ENCODE peak calls at places on chromosome 22, in four cellular contexts. L is K562, K is HepG2, D is GM12878. G is an unnamed sample.

GRCh38 chr22:43186272-43187170 is at the start of gene TTLL12:
- DNase-seq in L (peak), K (no peak), D (no peak), G (no peak)

GRCh38 chr22:41847300-41847699 is 14.4 kb downstream of the SREBF2 start:
- DNase-seq in L (no peak), K (no peak), D (no peak), G (no peak)

GRCh38 chr22:31346733-31347250 is 646 bp upstream of the PATZ1 start:
- DNase-seq in L (peak), K (peak), D (no peak), G (no peak)

GRCh38 chr22:41910599-41911291 is 4.1 kb downstream of the SHISA8 start:
- DNase-seq in L (no peak), K (no peak), D (no peak), G (no peak)

GRCh38 chr22:17807571-17808410 is 33.5 kb upstream of the BID start:
- DNase-seq in L (no peak), K (no peak), D (no peak), G (no peak)

GRCh38 chr22:24901448-24901847 is 45.0 kb downstream of the LHFPL7 start:
- DNase-seq in L (no peak), K (no peak), D (no peak), G (no peak)

GRCh38 chr22:33519140-33519973 is 400.9 kb downstream of the LARGE1 start:
- DNase-seq in L (peak), K (peak), D (peak), G (peak)

GRCh38 chr22:44286673-44287072 is 26.1 kb downstream of the SHISAL1 start:
- DNase-seq in L (no peak), K (no peak), D (no peak), G (no peak)

GRCh38 chr22:33083212-33083611 is 25.0 kb upstream of the SYN3 start:
- DNase-seq in L (no peak), K (no peak), D (peak), G (no peak)

GRCh38 chr22:42819412-42820069 is 37.5 kb downstream of the ARFGAP3 start:
- DNase-seq in L (no peak), K (no peak), D (no peak), G (no peak)

GRCh38 chr22:44583854-44584253 is 85.8 kb upstream of the RTL6 start:
- DNase-seq in L (no peak), K (no peak), D (no peak), G (no peak)

GRCh38 chr22:17390087-17390486 is 20.8 kb downstream of the CECR2 start:
- DNase-seq in L (no peak), K (no peak), D (no peak), G (no peak)

GRCh38 chr22:25630446-25630845 is 66.0 kb downstream of the GRK3 start:
- DNase-seq in L (no peak), K (no peak), D (no peak), G (no peak)

GRCh38 chr22:40215266-40215665 is 37.5 kb downstream of the TNRC6B start:
- DNase-seq in L (no peak), K (no peak), D (no peak), G (no peak)

GRCh38 chr22:24402460-24403192 is 24.8 kb upstream of the ADORA2A start:
- DNase-seq in L (no peak), K (peak), D (peak), G (no peak)

GRCh38 chr22:41951898-41952474 is at the start of gene SMIM45:
- DNase-seq in L (no peak), K (no peak), D (no peak), G (no peak)

GRCh38 chr22:20087319-20088262 is 7.5 kb downstream of the DGCR8 start:
- DNase-seq in L (no peak), K (no peak), D (no peak), G (no peak)

GRCh38 chr22:50691521-50691920 is 18.9 kb downstream of the SHANK3 start:
- DNase-seq in L (peak), K (peak), D (peak), G (peak)

GRCh38 chr22:17914474-17914873 is 109.9 kb downstream of the MICAL3 start:
- DNase-seq in L (no peak), K (no peak), D (no peak), G (no peak)

GRCh38 chr22:26550498-26551033 is 38.3 kb upstream of the TFIP11 start:
- DNase-seq in L (no peak), K (peak), D (no peak), G (no peak)

GRCh38 chr22:35892192-35892591 is 136.4 kb downstream of the RBFOX2 start:
- DNase-seq in L (no peak), K (no peak), D (no peak), G (no peak)

GRCh38 chr22:32951807-32952153 is 106.4 kb downstream of the SYN3 start:
- DNase-seq in L (no peak), K (no peak), D (no peak), G (no peak)

GRCh38 chr22:41524283-41524682 is 20.0 kb downstream of the POLR3H start:
- DNase-seq in L (no peak), K (no peak), D (no peak), G (no peak)

GRCh38 chr22:20243545-20244249 is 24.4 kb downstream of the RTN4R start:
- DNase-seq in L (peak), K (no peak), D (no peak), G (no peak)

GRCh38 chr22:49324527-49325491 is 502.9 kb downstream of the BRD1 start:
- DNase-seq in L (no peak), K (no peak), D (no peak), G (no peak)
- TF ChIP-seq HDAC6 in L (no peak), K (no peak), D (no peak), G (no peak)

DNA sequence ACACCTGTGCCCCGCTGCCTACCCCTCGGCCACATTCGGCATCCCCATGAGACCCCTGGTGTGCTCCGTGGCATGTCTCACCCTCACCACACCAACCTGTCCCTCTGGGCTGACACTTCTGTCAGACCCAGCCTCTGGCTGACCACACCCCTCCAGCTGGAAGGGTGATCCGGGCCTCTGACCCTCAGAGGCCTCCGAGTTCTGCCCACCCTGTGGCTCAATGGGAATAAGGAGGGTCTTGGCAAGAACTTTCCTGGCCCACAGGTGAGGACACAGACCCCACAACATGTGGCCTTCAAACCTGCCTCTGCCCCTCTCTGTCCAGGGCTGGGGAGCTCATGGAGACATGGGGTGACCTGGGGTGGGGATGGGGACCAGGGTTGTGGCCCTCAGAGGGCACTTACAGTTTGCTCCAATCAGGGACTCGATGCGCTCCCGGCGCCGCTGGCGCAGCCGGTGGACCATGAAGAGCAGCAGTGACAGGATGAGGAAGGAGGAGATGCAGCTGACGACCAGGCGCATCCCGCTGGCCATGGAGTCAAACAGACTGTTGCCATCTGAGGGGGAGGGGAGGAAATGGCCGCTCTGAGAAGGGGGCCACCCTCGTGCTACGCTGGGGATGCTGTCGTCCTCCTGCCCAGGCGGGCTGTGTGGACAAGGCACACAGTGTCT is 80.7 kb downstream of the DGCR2 start:
- DNase-seq in L (no peak), K (no peak), D (no peak), G (no peak)
- TF ChIP-seq HDAC6 in L (no peak), K (no peak), D (no peak), G (no peak)

DNA sequence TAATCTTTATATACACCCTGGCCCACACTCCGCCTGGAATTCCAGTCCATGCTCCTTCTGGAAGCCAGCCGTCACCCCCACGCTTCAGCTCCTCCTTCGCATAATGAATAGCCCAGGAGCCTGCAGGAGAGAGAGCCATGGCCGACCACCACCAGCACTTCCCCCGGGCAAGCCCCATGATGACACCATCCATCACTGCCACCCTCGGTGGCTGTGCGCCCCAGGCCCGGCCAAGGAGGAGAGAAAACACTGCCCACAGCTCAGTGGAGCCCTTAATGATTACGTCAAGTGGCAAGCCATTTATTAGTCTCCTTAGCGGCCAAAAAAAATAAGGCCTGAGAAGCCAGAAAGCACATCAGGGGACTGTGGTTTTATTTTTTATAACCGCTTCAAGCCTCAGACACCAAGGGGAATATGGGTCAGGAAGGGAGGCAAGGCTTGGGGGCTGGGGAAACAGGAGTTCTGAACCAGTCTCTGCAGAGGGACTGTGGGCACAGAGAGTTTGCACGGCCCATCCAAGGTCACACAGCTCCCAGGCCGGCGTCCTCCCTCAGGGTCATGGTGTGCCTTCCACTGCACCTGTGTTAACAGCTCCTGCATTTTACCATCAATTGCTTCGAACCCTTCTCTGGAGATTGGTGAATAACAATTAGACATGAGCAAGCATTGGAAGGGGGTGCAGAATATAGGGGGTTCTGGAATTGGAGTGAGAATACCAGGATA is 134.3 kb downstream of the MN1 start:
- DNase-seq in L (no peak), K (no peak), D (no peak), G (no peak)
- TF ChIP-seq HDAC6 in L (no peak), K (no peak), D (no peak), G (no peak)

DNA sequence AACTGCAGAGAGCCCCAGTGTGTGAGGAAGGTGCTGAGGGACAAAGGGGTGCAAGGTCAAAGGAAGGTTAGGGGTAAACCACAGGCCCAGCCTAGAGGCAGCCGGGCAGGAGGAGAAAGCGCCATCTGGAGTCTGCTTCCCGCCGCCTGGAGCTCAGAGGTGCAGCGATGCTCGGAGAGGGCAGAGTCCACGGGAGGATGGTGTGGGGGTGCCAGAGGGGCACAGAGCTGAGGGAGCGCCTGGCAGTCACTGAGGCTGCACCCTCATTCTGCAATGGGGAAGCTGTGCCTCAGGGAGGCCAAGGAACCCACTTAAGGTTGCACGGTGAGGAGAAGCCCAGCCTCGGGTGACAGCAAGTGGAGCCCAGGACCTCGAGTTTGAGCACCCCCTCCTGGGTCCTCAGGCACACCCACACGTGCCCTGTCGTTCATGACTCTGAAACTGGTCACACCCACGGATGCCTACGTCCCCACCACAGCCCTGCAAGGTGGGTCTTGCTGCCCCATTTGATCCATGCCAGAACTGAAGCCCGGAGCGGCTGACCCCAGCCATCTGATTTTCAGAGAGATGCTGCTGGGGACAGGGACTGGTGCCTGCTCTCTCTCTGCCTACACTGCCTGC is 1.6 kb downstream of the IL2RB start:
- DNase-seq in L (no peak), K (no peak), D (no peak), G (no peak)
- TF ChIP-seq HDAC6 in L (no peak), K (no peak), D (no peak), G (no peak)

GRCh38 chr22:37479196-37479595 is 7.0 kb downstream of the MFNG start:
- DNase-seq in L (no peak), K (no peak), D (no peak), G (no peak)

GRCh38 chr22:37483050-37483449 is 3.1 kb downstream of the MFNG start:
- DNase-seq in L (no peak), K (no peak), D (no peak), G (no peak)

GRCh38 chr22:37482244-37482643 is 3.9 kb downstream of the MFNG start:
- DNase-seq in L (no peak), K (no peak), D (no peak), G (no peak)

GRCh38 chr22:37481347-37481907 is 4.8 kb downstream of the MFNG start:
- DNase-seq in L (no peak), K (no peak), D (no peak), G (no peak)

GRCh38 chr22:37480387-37481346 is 5.5 kb downstream of the MFNG start:
- DNase-seq in L (no peak), K (no peak), D (no peak), G (no peak)
- TF ChIP-seq HDAC6 in L (no peak), K (no peak), D (no peak), G (no peak)

DNA sequence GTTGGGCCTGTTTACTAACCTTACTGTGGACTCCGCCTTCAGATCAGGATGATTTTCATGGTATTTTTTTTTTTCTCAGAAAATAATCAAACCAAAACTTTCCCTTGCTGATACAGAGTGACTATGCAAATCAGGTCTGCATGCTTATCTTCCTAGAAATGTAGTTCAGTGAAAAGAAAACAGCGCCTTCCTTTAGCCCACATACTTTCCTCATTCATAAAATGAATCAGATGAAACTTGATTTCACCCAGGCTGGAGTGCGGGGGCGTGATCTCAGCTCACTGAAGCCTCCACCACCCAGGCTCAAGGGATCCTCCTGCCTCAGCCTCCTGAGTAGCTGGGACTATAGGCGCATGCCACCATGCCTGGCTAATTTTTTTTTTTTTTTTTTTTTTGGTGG is 26.0 kb downstream of the ZNRF3 start:
- DNase-seq in L (peak), K (no peak), D (peak), G (no peak)
- TF ChIP-seq HDAC6 in L (no peak), K (no peak), D (no peak), G (no peak)

GRCh38 chr22:46329616-46330015 is 5.9 kb upstream of the TRMU start:
- DNase-seq in L (no peak), K (no peak), D (no peak), G (no peak)

GRCh38 chr22:46326066-46326680 is 9.3 kb upstream of the TRMU start:
- DNase-seq in L (no peak), K (no peak), D (no peak), G (no peak)

GRCh38 chr22:46330426-46330825 is 5.1 kb upstream of the TRMU start:
- DNase-seq in L (no peak), K (no peak), D (no peak), G (no peak)

GRCh38 chr22:46328066-46328465 is 7.4 kb upstream of the TRMU start:
- DNase-seq in L (no peak), K (no peak), D (no peak), G (no peak)

DNA sequence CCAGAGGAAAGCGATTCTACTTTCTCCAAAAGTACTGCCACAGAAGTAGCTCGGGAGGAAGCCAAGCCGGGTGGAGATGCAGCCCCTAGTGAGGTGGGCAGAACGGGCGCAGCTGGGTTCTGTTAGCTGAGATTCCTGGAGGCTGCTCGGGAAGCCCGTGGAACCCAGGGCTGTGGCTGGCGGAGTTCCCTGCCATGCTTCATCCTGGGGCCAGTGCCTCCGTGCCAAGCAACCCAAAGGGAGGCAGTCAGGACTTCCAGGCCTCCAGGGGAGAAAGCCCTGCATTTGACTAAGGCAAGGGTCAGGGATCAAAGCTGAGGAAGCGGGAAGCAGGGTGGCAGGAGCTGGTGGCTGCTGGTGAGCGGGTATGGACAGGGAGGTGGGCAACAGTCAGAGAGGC is 6.7 kb upstream of the TRMU start:
- DNase-seq in L (no peak), K (no peak), D (no peak), G (no peak)
- TF ChIP-seq HDAC6 in L (no peak), K (no peak), D (no peak), G (no peak)

GRCh38 chr22:48240165-48240934 is 1477.9 kb downstream of the TBC1D22A start:
- DNase-seq in L (peak), K (no peak), D (no peak), G (no peak)
- TF ChIP-seq HDAC6 in L (no peak), K (no peak), D (no peak), G (no peak)